ENCODE peak calls at places on chromosomes 13 and 19, in eight cellular contexts. U, S, P, Z, I, F, Q and C are unnamed samples.
A peak's percentile ranks its signal among the peaks of the same experiment; 100 is the strongest.

GRCh38 chr13:31835932-31836331 is 96.6 kb downstream of the RXFP2 start:
- DNase-seq in U (peak; percentile 62), S (peak; percentile 29), P (no peak), Z (peak; percentile 65), I (peak; percentile 77), F (no peak), Q (no peak), C (no peak)

GRCh38 chr19:35533822-35534521 is 716 bp downstream of the GAPDHS start:
- DNase-seq in U (peak; percentile 24), S (peak; percentile 57), P (peak; percentile 82), Z (no peak), I (no peak), F (peak; percentile 58), Q (no peak), C (no peak)

GRCh38 chr19:49272204-49272603 is 52.8 kb downstream of the SLC6A16 start:
- DNase-seq in U (peak; percentile 98), S (peak; percentile 31), P (no peak), Z (peak; percentile 40), I (peak; percentile 30), F (no peak), Q (no peak), C (no peak)

GRCh38 chr19:1700733-1701663 is 48.6 kb upstream of the TCF3 start:
- DNase-seq in U (no peak), S (no peak), P (no peak), Z (no peak), I (no peak), F (no peak), Q (no peak), C (no peak)

GRCh38 chr13:110262082-110262436 is 44.9 kb downstream of the COL4A1 start:
- DNase-seq in U (no peak), S (no peak), P (peak; percentile 35), Z (no peak), I (no peak), F (no peak), Q (no peak), C (no peak)

GRCh38 chr19:1131718-1132552 is 28.1 kb downstream of the GPX4 start:
- DNase-seq in U (peak; percentile 96), S (peak; percentile 94), P (no peak), Z (peak; percentile 70), I (peak; percentile 92), F (peak; percentile 79), Q (peak; percentile 88), C (peak; percentile 60)

GRCh38 chr19:13748169-13748884 is 16.0 kb upstream of the MRI1 start:
- DNase-seq in U (peak; percentile 32), S (peak; percentile 53), P (peak; percentile 47), Z (peak; percentile 42), I (peak; percentile 54), F (peak; percentile 31), Q (no peak), C (no peak)

GRCh38 chr13:20121154-20121515 is 39.7 kb downstream of the GJA3 start:
- DNase-seq in U (no peak), S (peak; percentile 41), P (no peak), Z (no peak), I (peak; percentile 24), F (no peak), Q (no peak), C (no peak)

GRCh38 chr13:83681547-83681946 is 200.7 kb downstream of the SLITRK1 start:
- DNase-seq in U (no peak), S (no peak), P (no peak), Z (no peak), I (no peak), F (no peak), Q (no peak), C (no peak)

GRCh38 chr13:39144391-39144790 is 106.1 kb downstream of the NHLRC3 start:
- DNase-seq in U (no peak), S (no peak), P (no peak), Z (no peak), I (no peak), F (no peak), Q (no peak), C (no peak)

GRCh38 chr19:17720487-17720839 is 1.2 kb downstream of the MAP1S start:
- DNase-seq in U (no peak), S (no peak), P (no peak), Z (no peak), I (no peak), F (no peak), Q (no peak), C (no peak)

GRCh38 chr19:17718467-17718987 is 753 bp upstream of the MAP1S start:
- DNase-seq in U (peak; percentile 30), S (no peak), P (no peak), Z (no peak), I (no peak), F (peak; percentile 62), Q (no peak), C (no peak)

GRCh38 chr19:17718988-17719711 is at the start of gene MAP1S:
- DNase-seq in U (peak; percentile 30), S (peak; percentile 74), P (peak; percentile 91), Z (peak; percentile 9), I (peak; percentile 52), F (peak; percentile 96), Q (peak; percentile 51), C (no peak)

GRCh38 chr19:17719730-17720486 is 628 bp downstream of the MAP1S start:
- DNase-seq in U (peak; percentile 83), S (no peak), P (no peak), Z (no peak), I (no peak), F (peak; percentile 37), Q (no peak), C (no peak)

DNA sequence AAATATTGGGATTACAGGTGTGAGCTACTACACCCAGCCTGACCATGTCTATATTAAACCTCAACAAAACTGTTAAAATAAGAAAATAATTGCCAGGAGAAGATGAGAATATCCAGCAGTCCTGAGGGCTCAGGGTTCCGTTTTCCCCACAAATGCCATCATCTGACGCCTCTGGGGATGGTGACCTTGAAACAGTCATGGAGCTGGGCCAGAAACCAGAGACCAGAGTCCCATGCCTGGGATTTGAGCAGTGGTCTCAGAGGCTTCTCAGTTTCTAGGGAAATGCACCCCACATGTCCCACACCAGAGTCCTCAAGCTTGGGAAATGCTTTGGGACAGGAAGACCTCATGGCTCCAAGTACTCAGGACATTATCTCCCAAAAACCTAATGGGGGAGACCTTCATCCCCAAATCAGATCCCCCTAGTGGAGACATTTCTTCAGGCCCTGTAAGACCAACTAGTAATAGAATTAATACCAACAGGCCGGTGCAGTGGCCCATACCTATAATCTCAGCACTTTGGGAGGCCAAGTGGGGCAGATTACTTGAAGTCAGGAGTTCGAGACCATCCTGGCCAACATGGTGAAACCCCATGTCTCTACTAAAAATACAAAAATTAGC is 2.9 kb upstream of the MAP1S start:
- DNase-seq in U (no peak), S (no peak), P (no peak), Z (no peak), I (no peak), F (no peak), Q (no peak), C (no peak)
- TF ChIP-seq CTCF in U (no peak), S (no peak), P (peak; percentile 30), Z (peak; percentile 36), I (peak; percentile 35), F (peak; percentile 37), Q (no peak), C (peak; percentile 19)

GRCh38 chr19:12425501-12426274 is 15.1 kb downstream of the ZNF443 start:
- DNase-seq in U (no peak), S (no peak), P (no peak), Z (no peak), I (no peak), F (no peak), Q (no peak), C (no peak)
- H3K4me3 ChIP-seq in U (no peak overlapping the region), S (no peak overlapping the region), P (no peak overlapping the region), Z (no peak overlapping the region), I (no peak overlapping the region), F (no peak overlapping the region), Q (no peak overlapping the region), C (no peak overlapping the region)

GRCh38 chr13:98448642-98448928 is 128.3 kb downstream of the STK24 start:
- DNase-seq in U (no peak), S (no peak), P (no peak), Z (no peak), I (no peak), F (no peak), Q (no peak), C (no peak)
- TF ChIP-seq CTCF in U (no peak), S (no peak), P (no peak), Z (no peak), I (no peak), F (no peak), Q (no peak), C (no peak)

GRCh38 chr19:46487802-46488445 is 7.7 kb downstream of the PNMA8B start:
- DNase-seq in U (peak; percentile 65), S (peak; percentile 80), P (peak; percentile 98), Z (peak; percentile 42), I (peak; percentile 71), F (peak; percentile 91), Q (peak; percentile 71), C (no peak)

GRCh38 chr19:46488551-46488950 is 7.1 kb downstream of the PNMA8B start:
- DNase-seq in U (no peak), S (no peak), P (peak; percentile 53), Z (no peak), I (no peak), F (no peak), Q (no peak), C (no peak)

GRCh38 chr19:46487178-46487801 is 8.4 kb downstream of the PNMA8B start:
- DNase-seq in U (no peak), S (no peak), P (no peak), Z (no peak), I (no peak), F (no peak), Q (no peak), C (no peak)

GRCh38 chr19:46490774-46491173 is 4.9 kb downstream of the PNMA8B start:
- DNase-seq in U (no peak), S (no peak), P (no peak), Z (no peak), I (no peak), F (no peak), Q (no peak), C (no peak)

GRCh38 chr19:46489445-46490272 is 6.0 kb downstream of the PNMA8B start:
- DNase-seq in U (peak; percentile 29), S (peak; percentile 81), P (peak; percentile 74), Z (peak; percentile 71), I (peak; percentile 76), F (peak; percentile 67), Q (peak; percentile 45), C (no peak)
- H3K4me3 ChIP-seq in U (no peak overlapping the region), S (no peak overlapping the region), P (peak overlapping the region; percentile 21), Z (no peak overlapping the region), I (no peak overlapping the region), F (peak overlapping the region; percentile 5), Q (peak overlapping the region; percentile 19), C (no peak overlapping the region)

DNA sequence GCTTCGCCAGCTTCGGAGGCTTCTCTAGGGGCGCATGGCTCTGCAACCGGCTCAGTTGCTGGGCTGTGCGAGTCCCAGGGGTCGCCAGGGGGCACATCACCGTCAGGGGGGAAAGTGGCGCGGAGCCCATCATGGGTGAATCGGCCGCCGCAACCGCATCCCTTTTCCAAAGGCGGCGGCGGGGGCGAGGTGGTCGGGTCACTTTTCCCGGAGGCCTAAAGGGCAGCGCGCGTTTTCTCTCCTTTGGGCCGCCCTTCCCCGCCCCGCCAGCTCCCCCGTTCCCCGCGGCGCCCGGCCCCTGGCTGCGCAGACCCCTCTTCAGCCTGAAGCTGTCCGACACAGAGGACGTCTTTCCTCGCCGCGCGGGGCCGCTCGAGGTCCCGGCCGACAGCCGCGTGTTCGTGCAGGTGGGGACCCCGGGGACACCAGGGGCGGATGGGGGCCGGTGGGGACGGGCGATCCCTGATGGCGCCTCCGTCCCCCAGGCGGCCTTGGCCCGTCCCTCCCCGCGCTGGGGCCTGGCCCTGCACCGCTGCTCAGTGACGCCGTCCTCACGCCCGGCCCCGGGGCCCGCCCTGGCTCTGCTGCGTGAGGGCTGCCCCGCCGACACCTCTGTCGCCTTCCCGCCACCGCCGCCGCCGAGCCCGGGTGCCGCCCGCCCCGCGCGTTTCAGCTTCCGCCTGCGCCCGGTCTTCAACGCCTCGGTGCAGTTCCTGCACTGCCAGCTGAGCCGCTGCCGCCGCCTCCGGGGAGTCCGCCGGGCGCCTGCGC is 1.7 kb downstream of the TGFBR3L start:
- DNase-seq in U (peak; percentile 56), S (no peak), P (peak; percentile 80), Z (no peak), I (no peak), F (peak; percentile 74), Q (no peak), C (no peak)
- TF ChIP-seq CTCF in U (no peak), S (no peak), P (peak; percentile 30), Z (no peak), I (no peak), F (peak; percentile 25), Q (no peak), C (peak; percentile 5)